ENCODE peak calls at places on chromosomes 3 and 15, in ten cellular contexts. K is psoas muscle, S is fibroblast of lung, G is A549, J is esophagus muscularis mucosa, X is Caco-2, I is tibial nerve, M is upper lobe of right lung, C is Panc1, B is heart left ventricle. Z is an unnamed sample.
A peak's percentile ranks its signal among the peaks of the same experiment; 100 is the strongest.

GRCh38 chr15:70741677-70742293 is 21.6 kb downstream of the UACA start:
- DNase-seq in J (no peak), B (no peak), I (no peak), G (peak; percentile 54), M (no peak), C (peak; percentile 71), K (no peak), X (no peak), S (peak; percentile 50), Z (peak; percentile 41)

GRCh38 chr3:191008074-191008473 is 145.6 kb upstream of the GMNC start:
- DNase-seq in M (no peak), S (no peak), C (no peak), I (no peak), J (no peak), K (no peak), B (no peak), X (no peak), G (no peak), Z (no peak)

GRCh38 chr15:49438970-49439631 is 16.1 kb downstream of the FGF7 start:
- DNase-seq in I (no peak), M (no peak), B (peak; percentile 45), K (no peak), S (peak; percentile 32), J (no peak), C (no peak), X (no peak), G (no peak), Z (no peak)

GRCh38 chr15:88274534-88275460 is 18.3 kb upstream of the NTRK3 start:
- DNase-seq in S (peak; percentile 35), C (peak; percentile 41), K (peak; percentile 55), I (peak; percentile 65), G (peak; percentile 91), B (peak; percentile 48), J (no peak), M (peak; percentile 74), X (peak; percentile 67), Z (peak; percentile 21)

GRCh38 chr3:102238362-102238761 is 196.5 kb upstream of the ZPLD1 start:
- DNase-seq in I (no peak), M (no peak), G (no peak), X (no peak), J (no peak), B (no peak), K (no peak), C (peak; percentile 89), S (no peak), Z (no peak)

GRCh38 chr3:123632161-123632655 is 47.4 kb upstream of the HACD2 start:
- DNase-seq in G (no peak), J (no peak), B (no peak), I (no peak), M (no peak), S (peak; percentile 48), K (no peak), C (no peak), X (no peak), Z (no peak)

GRCh38 chr3:140276698-140277097 is 341.7 kb downstream of the CLSTN2 start:
- DNase-seq in X (peak; percentile 19), K (no peak), S (peak; percentile 16), M (no peak), C (peak; percentile 8), G (no peak), I (no peak), J (peak; percentile 80), B (no peak), Z (peak; percentile 15)

GRCh38 chr15:57797608-57798267 is 91.2 kb downstream of the POLR2M start:
- DNase-seq in C (no peak), G (no peak), S (no peak), I (no peak), X (no peak), K (no peak), J (no peak), M (no peak), B (no peak), Z (no peak)

GRCh38 chr3:100089802-100090668 is 24.3 kb downstream of the FILIP1L start:
- DNase-seq in X (peak; percentile 60), S (peak; percentile 70), M (no peak), C (no peak), K (peak; percentile 37), I (no peak), B (peak; percentile 25), G (peak; percentile 40), J (no peak), Z (peak; percentile 34)

GRCh38 chr3:45277636-45278035 is 51.5 kb upstream of the TMEM158 start:
- DNase-seq in J (no peak), M (no peak), I (no peak), S (no peak), G (no peak), C (no peak), X (no peak), K (no peak), B (no peak), Z (no peak)

GRCh38 chr3:15611018-15611417 is 9.5 kb downstream of the BTD start:
- DNase-seq in C (no peak), G (no peak), X (no peak), M (no peak), K (no peak), S (no peak), B (no peak), J (no peak), I (no peak), Z (no peak)

GRCh38 chr3:15616053-15616452 is 14.5 kb downstream of the BTD start:
- DNase-seq in G (no peak), B (no peak), C (no peak), M (no peak), J (no peak), I (no peak), X (no peak), S (peak; percentile 78), K (no peak), Z (peak; percentile 11)

GRCh38 chr3:15614958-15615357 is 13.4 kb downstream of the BTD start:
- DNase-seq in K (no peak), B (no peak), X (no peak), I (no peak), J (no peak), G (no peak), S (no peak), C (no peak), M (no peak), Z (no peak)

GRCh38 chr3:15610083-15610482 is 8.5 kb downstream of the BTD start:
- DNase-seq in X (no peak), J (no peak), K (peak; percentile 74), M (peak; percentile 73), I (no peak), S (peak; percentile 64), G (peak; percentile 64), B (no peak), C (no peak), Z (peak; percentile 14)

GRCh38 chr3:15612001-15612400 is 10.5 kb downstream of the BTD start:
- DNase-seq in B (no peak), X (no peak), J (no peak), C (no peak), I (no peak), G (no peak), M (no peak), K (no peak), S (no peak), Z (no peak)
- H3K4me1 ChIP-seq in B (peaks cover 18% of the 10 kb centered on the region), X (no peaks in the 10 kb centered on the region), J (peaks cover 5% of the 10 kb centered on the region), C (peaks cover 33% of the 10 kb centered on the region), I (peaks cover 39% of the 10 kb centered on the region), G (peaks cover 34% of the 10 kb centered on the region), M (peaks cover 8% of the 10 kb centered on the region), K (peaks cover 34% of the 10 kb centered on the region), S (peaks cover 2% of the 10 kb centered on the region), Z (no peaks in the 10 kb centered on the region)

GRCh38 chr3:71022552-71023335 is 560.8 kb downstream of the FOXP1 start:
- DNase-seq in S (peak; percentile 26), G (no peak), X (peak; percentile 21), J (no peak), M (no peak), I (no peak), C (no peak), B (no peak), K (no peak), Z (peak; percentile 36)
- H3K4me1 ChIP-seq in S (no peaks in the 10 kb centered on the region), G (peaks cover 26% of the 10 kb centered on the region), X (peaks cover 22% of the 10 kb centered on the region), J (peaks cover 29% of the 10 kb centered on the region), M (peaks cover 5% of the 10 kb centered on the region), I (peaks cover 19% of the 10 kb centered on the region), C (no peaks in the 10 kb centered on the region), B (peaks cover 68% of the 10 kb centered on the region), K (no peaks in the 10 kb centered on the region), Z (no peaks in the 10 kb centered on the region)

GRCh38 chr3:53147161-53147902 is 13.7 kb upstream of the PRKCD start:
- DNase-seq in B (no peak), C (no peak), K (peak; percentile 8), M (peak; percentile 55), I (no peak), G (no peak), S (no peak), X (no peak), J (no peak), Z (no peak)

GRCh38 chr3:53149699-53150098 is 11.3 kb upstream of the PRKCD start:
- DNase-seq in I (no peak), K (peak; percentile 3), X (no peak), S (no peak), M (no peak), J (no peak), B (no peak), C (no peak), G (no peak), Z (no peak)

GRCh38 chr3:53147903-53148400 is 13.1 kb upstream of the PRKCD start:
- DNase-seq in K (peak; percentile 5), S (no peak), I (no peak), J (no peak), M (peak; percentile 42), X (no peak), C (no peak), G (no peak), B (no peak), Z (no peak)

GRCh38 chr3:53150247-53151085 is 10.5 kb upstream of the PRKCD start:
- DNase-seq in J (no peak), K (peak; percentile 27), M (peak; percentile 87), G (no peak), I (no peak), C (no peak), B (no peak), X (no peak), S (peak; percentile 36), Z (no peak)

DNA sequence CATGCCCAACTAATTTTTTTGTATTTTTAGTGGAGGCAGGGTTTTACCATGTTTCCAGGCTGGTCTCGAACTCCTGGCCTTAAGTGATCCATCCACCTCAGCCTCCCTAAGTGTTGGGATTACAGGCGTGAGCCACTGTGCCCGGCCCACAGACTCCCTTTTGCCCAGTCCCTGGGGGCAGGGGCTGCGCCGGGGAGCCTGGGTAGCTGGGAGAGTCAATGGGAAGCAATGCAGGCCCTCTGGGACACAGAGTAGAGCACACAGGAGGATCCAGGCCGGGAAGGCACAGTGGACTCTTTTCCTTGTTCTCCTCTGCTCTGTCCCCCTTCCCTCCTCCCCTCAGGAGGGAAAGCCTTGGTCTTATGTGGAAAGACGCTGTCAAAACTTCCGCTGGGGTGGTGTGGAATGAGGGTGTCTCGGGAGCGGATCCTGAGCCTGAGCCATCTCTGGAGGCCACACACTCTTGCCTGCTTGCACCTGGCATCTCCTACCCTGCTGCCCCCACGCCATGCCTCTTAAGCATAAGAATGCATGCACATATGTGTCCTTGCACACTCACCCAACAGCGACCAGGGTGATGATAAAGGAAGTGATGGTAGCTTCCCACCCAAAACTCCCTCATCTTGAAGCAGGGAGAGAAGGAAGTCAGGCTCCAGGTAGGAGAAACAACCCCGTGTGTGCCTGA is 11.9 kb upstream of the PRKCD start:
- DNase-seq in B (no peak), G (no peak), J (no peak), X (no peak), S (no peak), I (no peak), C (no peak), K (no peak), M (peak; percentile 48), Z (no peak)
- H3K4me1 ChIP-seq in B (peaks cover 6% of the 10 kb centered on the region), G (peaks cover 57% of the 10 kb centered on the region), J (peaks cover 6% of the 10 kb centered on the region), X (peaks cover 16% of the 10 kb centered on the region), S (peaks cover 6% of the 10 kb centered on the region), I (peaks cover 14% of the 10 kb centered on the region), C (peaks cover 5% of the 10 kb centered on the region), K (peaks cover 21% of the 10 kb centered on the region), M (peaks cover 33% of the 10 kb centered on the region), Z (no peaks in the 10 kb centered on the region)

GRCh38 chr15:77063249-77063648 is 7.7 kb downstream of the TSPAN3 start:
- DNase-seq in B (no peak), C (no peak), I (no peak), G (no peak), J (no peak), M (no peak), S (no peak), X (no peak), K (no peak), Z (no peak)
- H3K4me1 ChIP-seq in B (peaks cover 51% of the 10 kb centered on the region), C (peaks cover 31% of the 10 kb centered on the region), I (peaks cover 74% of the 10 kb centered on the region), G (peaks cover 63% of the 10 kb centered on the region), J (peaks cover 35% of the 10 kb centered on the region), M (peaks cover 77% of the 10 kb centered on the region), S (peaks cover 14% of the 10 kb centered on the region), X (peaks cover 41% of the 10 kb centered on the region), K (peaks cover 85% of the 10 kb centered on the region), Z (peaks cover 52% of the 10 kb centered on the region)

Z was measured in foreskin keratinocyte.